ENCODE peak calls at places on chromosomes 6 and 20, in eight cellular contexts. Q is sigmoid colon, A is right lobe of liver, S is IMR-90, G is heart left ventricle, B is uterus, F is A549, H is stomach. E is an unnamed sample. For H3K4me1, the result is how much of the 10 kb centered on the place peaks cover.

GRCh38 chr6:108850669-108851467 is 2.6 kb downstream of the ARMC2 start:
- DNase-seq in Q (no peak), A (peak), S (no peak), G (peak), B (no peak), F (no peak), H (no peak), E (no peak)

GRCh38 chr20:31709939-31710338 is 12.7 kb downstream of the BCL2L1 start:
- DNase-seq in Q (peak), A (no peak), S (no peak), G (no peak), B (no peak), F (no peak), H (no peak), E (no peak)

GRCh38 chr6:134041093-134041492 is 11.3 kb downstream of the SLC2A12 start:
- DNase-seq in Q (no peak), A (no peak), S (peak), G (no peak), B (no peak), F (peak), H (no peak), E (no peak)

GRCh38 chr6:145151624-145152023 is 583.7 kb downstream of the EPM2A start:
- DNase-seq in Q (no peak), A (no peak), S (peak), G (no peak), B (no peak), F (no peak), H (no peak), E (no peak)

GRCh38 chr6:135319819-135320218 is 138.7 kb downstream of the MYB start:
- DNase-seq in Q (no peak), A (no peak), S (no peak), G (no peak), B (no peak), F (no peak), H (no peak), E (no peak)

GRCh38 chr6:129124334-129124733 is 241.4 kb downstream of the LAMA2 start:
- DNase-seq in Q (no peak), A (no peak), S (no peak), G (no peak), B (no peak), F (no peak), H (no peak), E (no peak)

GRCh38 chr20:43846516-43846905 is 68.1 kb upstream of the TOX2 start:
- DNase-seq in Q (peak), A (no peak), S (no peak), G (no peak), B (no peak), F (no peak), H (no peak), E (no peak)

GRCh38 chr20:54645445-54646155 is 170.2 kb downstream of the DOK5 start:
- DNase-seq in Q (no peak), A (no peak), S (no peak), G (no peak), B (no peak), F (no peak), H (no peak), E (no peak)

GRCh38 chr20:22106308-22106938 is 401.0 kb downstream of the PAX1 start:
- DNase-seq in Q (no peak), A (no peak), S (no peak), G (no peak), B (no peak), F (peak), H (no peak), E (no peak)

GRCh38 chr20:49850463-49851233 is 38.0 kb downstream of the SLC9A8 start:
- DNase-seq in Q (no peak), A (no peak), S (no peak), G (no peak), B (no peak), F (no peak), H (no peak), E (no peak)

GRCh38 chr6:6131492-6132109 is 124.9 kb upstream of the NRN1 start:
- DNase-seq in Q (no peak), A (no peak), S (no peak), G (no peak), B (no peak), F (peak), H (no peak), E (no peak)

GRCh38 chr20:59751075-59751711 is 146.9 kb downstream of the PHACTR3 start:
- DNase-seq in Q (peak), A (peak), S (peak), G (peak), B (peak), F (peak), H (peak), E (peak)

GRCh38 chr6:7883381-7883780 is 27.2 kb downstream of the TXNDC5 start:
- DNase-seq in Q (no peak), A (no peak), S (no peak), G (no peak), B (no peak), F (no peak), H (no peak), E (no peak)

GRCh38 chr6:4010682-4011081 is 68.3 kb downstream of the FAM217A start:
- DNase-seq in Q (no peak), A (no peak), S (no peak), G (no peak), B (no peak), F (no peak), H (no peak), E (no peak)

GRCh38 chr6:150651808-150652473 is 52.3 kb downstream of the PLEKHG1 start:
- DNase-seq in Q (no peak), A (no peak), S (no peak), G (no peak), B (no peak), F (no peak), H (no peak), E (no peak)

GRCh38 chr20:54291339-54292060 is 83.6 kb downstream of the PFDN4 start:
- DNase-seq in Q (no peak), A (no peak), S (no peak), G (no peak), B (no peak), F (no peak), H (no peak), E (no peak)

DNA sequence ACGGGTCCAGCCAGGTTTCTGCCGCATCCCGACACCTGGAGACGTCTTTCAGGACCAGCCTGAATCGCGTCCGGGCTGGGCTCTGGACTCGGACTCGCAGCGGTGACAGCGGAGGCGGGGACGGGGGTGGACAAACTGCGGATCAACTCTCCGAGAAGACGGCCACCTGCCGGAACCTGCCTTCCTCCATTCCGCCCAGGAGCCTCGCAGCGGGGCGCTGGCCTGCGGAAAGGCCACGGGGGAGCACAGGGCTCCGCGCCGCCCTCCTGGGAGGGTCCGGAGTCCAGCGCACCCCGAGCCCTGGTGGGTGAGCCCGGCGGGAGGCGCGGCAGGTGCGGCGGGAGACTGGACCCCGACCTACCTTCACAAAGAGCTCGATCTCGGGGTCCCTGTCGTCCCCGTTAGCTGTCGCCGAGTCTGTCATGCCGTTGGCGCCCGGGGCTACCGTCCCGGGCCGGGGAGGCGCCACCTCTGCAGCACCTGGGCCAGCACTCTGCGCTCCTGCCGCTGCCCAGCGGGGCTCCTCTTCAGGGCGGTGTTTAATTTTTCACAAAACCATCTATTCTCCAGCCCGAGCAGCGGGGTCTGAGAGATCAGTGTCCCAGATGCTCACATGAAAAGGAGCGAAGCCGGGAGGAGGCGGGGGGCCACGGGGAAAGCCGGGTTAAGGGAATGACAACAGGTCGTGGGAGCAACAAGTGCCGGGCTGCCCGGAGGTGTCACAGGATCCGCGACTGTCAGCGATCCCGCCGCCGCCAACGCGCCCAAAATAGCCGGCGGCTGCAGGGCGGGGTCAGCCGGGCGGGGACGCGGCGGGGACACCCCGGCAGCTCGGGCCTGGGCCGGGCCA is at the start of gene CLIC5:
- DNase-seq in Q (no peak), A (peak), S (no peak), G (peak), B (no peak), F (peak), H (peak), E (peak)
- H3K4me3 ChIP-seq in Q (peak), A (peak), S (no peak), G (peak), B (peak), F (peak), H (peak), E (peak)

GRCh38 chr6:113858605-113859348 is 1.6 kb downstream of the MARCKS start:
- DNase-seq in Q (peak), A (peak), S (peak), G (peak), B (peak), F (peak), H (peak), E (peak)
- TF ChIP-seq POLR2A in Q (peak), A (peak), S (peak), G (peak), B (peak), F (peak), H (no peak), E (peak)

DNA sequence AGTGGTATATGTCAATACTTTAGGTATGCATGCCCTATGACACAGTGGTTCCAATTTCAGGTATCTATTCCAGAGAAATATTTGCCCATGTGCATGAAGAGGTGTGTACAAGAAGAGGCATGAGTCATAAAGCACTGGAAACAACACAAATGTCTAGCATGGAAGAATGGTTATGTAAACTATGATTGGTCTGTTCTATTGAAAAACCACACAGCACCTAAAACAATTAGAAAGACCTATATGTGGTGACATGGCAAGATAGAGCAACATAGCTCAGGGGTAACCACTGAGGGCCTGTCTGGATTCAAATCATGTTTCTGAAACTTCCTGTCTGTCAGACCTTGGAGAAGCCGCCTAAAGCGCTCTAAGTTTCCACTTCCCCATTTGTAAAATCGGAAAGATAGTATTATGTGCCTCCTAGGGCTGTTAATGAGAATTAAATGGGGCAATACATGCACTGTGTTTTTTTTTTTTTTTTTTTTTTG is 76.0 kb upstream of the SHLD1 start:
- DNase-seq in Q (no peak), A (no peak), S (peak), G (no peak), B (no peak), F (no peak), H (no peak), E (no peak)
- H3K4me1 ChIP-seq in Q (under half), A (under half), S (under half), G (under half), B (under half), F (under half), H (under half), E (under half)

DNA sequence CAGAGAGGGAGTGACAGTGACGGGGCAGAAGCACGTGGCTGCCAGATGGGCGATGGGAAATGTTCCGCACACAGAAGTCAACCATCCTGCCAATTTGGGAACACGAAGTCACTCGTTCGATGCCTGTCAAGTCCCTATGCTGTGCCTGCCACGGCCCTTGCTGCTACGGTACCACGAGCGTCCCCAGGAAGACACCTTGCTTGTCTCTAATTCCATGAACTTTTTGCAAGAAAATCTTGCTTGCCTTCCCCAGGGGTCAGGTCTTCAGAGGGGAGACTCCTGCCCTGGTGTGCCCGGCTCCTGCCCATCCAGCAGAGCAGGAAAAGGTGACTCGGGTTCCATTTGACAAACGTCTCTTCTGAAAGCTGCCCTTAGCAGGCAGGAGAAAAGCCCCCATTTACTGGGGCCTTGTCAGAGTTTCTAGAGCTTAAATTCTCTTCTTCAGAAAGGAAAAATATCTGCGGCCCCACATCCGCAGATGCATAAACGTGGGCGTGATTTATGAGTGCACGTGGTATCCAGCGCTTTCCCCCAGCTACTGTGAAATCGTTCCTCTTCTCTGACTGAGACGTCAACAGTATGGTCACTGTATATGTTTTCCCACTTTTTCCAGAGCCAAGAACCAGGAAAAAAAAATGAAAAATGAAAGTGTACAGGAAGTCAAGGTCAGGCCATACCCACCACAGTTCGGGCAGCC is 16.8 kb upstream of the STX16 start:
- DNase-seq in Q (peak), A (no peak), S (peak), G (no peak), B (peak), F (no peak), H (no peak), E (no peak)
- H3K4me3 ChIP-seq in Q (no peak), A (no peak), S (no peak), G (no peak), B (no peak), F (no peak), H (no peak), E (no peak)

GRCh38 chr6:107626645-107627044 is 136.7 kb downstream of the SOBP start:
- DNase-seq in Q (no peak), A (no peak), S (no peak), G (no peak), B (no peak), F (no peak), H (no peak), E (no peak)

GRCh38 chr6:107627928-107628327 is 138.0 kb downstream of the SOBP start:
- DNase-seq in Q (no peak), A (no peak), S (no peak), G (no peak), B (no peak), F (no peak), H (no peak), E (no peak)

GRCh38 chr6:107624050-107624449 is 134.1 kb downstream of the SOBP start:
- DNase-seq in Q (no peak), A (no peak), S (no peak), G (no peak), B (no peak), F (no peak), H (no peak), E (no peak)

GRCh38 chr6:107624541-107624940 is 134.6 kb downstream of the SOBP start:
- DNase-seq in Q (no peak), A (no peak), S (peak), G (no peak), B (no peak), F (no peak), H (no peak), E (no peak)

GRCh38 chr6:107625264-107625663 is 135.3 kb downstream of the SOBP start:
- DNase-seq in Q (no peak), A (no peak), S (no peak), G (no peak), B (no peak), F (no peak), H (no peak), E (no peak)
- TF ChIP-seq POLR2A in Q (no peak), A (no peak), S (no peak), G (no peak), B (no peak), F (no peak), H (no peak), E (no peak)

GRCh38 chr20:46406986-46407670 is 713 bp upstream of the ELMO2 start:
- DNase-seq in Q (peak), A (peak), S (peak), G (peak), B (peak), F (no peak), H (peak), E (peak)
- H3K4me1 ChIP-seq in Q (half or more), A (under half), S (under half), G (under half), B (under half), F (under half), H (half or more), E (under half)

DNA sequence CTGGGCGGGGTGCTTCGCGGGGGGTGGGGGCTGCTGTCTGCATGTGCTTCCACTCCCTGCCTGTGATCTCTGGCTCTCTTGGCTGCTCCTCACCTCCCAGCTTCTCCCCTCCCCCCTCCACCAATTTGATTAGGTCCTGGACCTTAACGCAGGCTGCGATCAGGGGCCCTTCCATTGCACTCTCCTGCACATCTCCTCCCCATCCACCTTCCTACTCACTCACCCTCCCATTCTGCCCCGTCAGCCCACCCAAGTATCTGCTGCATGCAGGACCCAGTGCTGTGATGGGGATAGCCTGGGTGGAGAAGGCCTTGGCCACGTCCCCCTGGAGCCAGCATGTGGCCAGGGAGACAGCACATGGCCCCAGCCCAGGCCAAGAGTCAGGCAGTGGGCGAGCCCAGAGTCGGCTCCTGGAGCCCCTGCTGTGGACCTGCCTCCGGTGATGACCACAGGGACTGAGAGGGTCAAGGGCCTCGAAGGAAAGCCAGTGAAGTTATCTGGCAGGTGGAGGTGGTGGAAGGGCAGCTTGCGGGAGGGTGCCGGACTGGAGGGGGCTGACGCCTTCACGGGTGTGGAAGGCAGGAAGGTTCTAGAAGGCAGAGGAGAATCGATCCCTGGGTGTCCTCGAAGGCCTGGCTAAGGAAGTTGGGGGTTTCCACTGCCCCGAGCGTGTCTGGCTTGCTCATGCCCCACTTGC is 40.7 kb downstream of the SRC start:
- DNase-seq in Q (peak), A (peak), S (no peak), G (no peak), B (no peak), F (no peak), H (no peak), E (no peak)
- H3K4me3 ChIP-seq in Q (no peak), A (no peak), S (no peak), G (no peak), B (no peak), F (peak), H (no peak), E (no peak)

GRCh38 chr20:57473246-57474042 is 51.5 kb downstream of the CTCFL start:
- DNase-seq in Q (peak), A (peak), S (no peak), G (no peak), B (peak), F (no peak), H (no peak), E (peak)
- TF ChIP-seq POLR2A in Q (no peak), A (no peak), S (no peak), G (no peak), B (no peak), F (no peak), H (no peak), E (no peak)